ENCODE peak calls at places on chromosomes 1 and 21, in seven cellular contexts. Q is WERI-Rb-1, F is ovary, G is fibroblast of lung, L is hepatocyte, S is neural progenitor cell, P is PC-3. W is an unnamed sample.
A peak's percentile ranks its signal among the peaks of the same experiment; 100 is the strongest.

GRCh38 chr1:22437573-22437972 is 14.1 kb upstream of the ZBTB40 start:
- DNase-seq in Q (no peak), F (no peak), G (no peak), L (no peak), S (no peak), P (no peak), W (no peak)

GRCh38 chr1:65882091-65882490 is 89.4 kb downstream of the PDE4B start:
- DNase-seq in Q (no peak), F (no peak), G (no peak), L (no peak), S (no peak), P (no peak), W (no peak)

GRCh38 chr1:109530457-109531204 is 9.0 kb upstream of the GPR61 start:
- DNase-seq in Q (peak; percentile 54), F (no peak), G (no peak), L (no peak), S (peak; percentile 57), P (no peak), W (peak; percentile 53)

GRCh38 chr21:42199488-42200463 is 19.2 kb upstream of the ABCG1 start:
- DNase-seq in Q (no peak), F (no peak), G (peak; percentile 44), L (peak; percentile 56), S (no peak), P (peak; percentile 49), W (no peak)

GRCh38 chr1:7587726-7588456 is 183.2 kb upstream of the VAMP3 start:
- DNase-seq in Q (no peak), F (no peak), G (no peak), L (no peak), S (no peak), P (no peak), W (no peak)

GRCh38 chr1:41379741-41380130 is 18.5 kb downstream of the FOXO6 start:
- DNase-seq in Q (no peak), F (no peak), G (no peak), L (no peak), S (no peak), P (no peak), W (peak; percentile 74)

GRCh38 chr1:223189903-223190724 is 47.1 kb upstream of the TLR5 start:
- DNase-seq in Q (no peak), F (no peak), G (peak; percentile 89), L (no peak), S (no peak), P (peak; percentile 98), W (no peak)

GRCh38 chr1:145908653-145909052 is 1.2 kb downstream of the ITGA10 start:
- DNase-seq in Q (peak; percentile 5), F (no peak), G (peak; percentile 27), L (no peak), S (no peak), P (no peak), W (no peak)

GRCh38 chr1:193322218-193322617 is 135.8 kb upstream of the B3GALT2 start:
- DNase-seq in Q (no peak), F (no peak), G (peak; percentile 89), L (no peak), S (no peak), P (peak; percentile 76), W (no peak)

GRCh38 chr1:48931571-48932251 is 155.0 kb upstream of the BEND5 start:
- DNase-seq in Q (no peak), F (no peak), G (peak; percentile 83), L (peak; percentile 13), S (no peak), P (peak; percentile 91), W (peak; percentile 70)

GRCh38 chr1:31583995-31584868 is 7.9 kb downstream of the TINAGL1 start:
- DNase-seq in Q (no peak), F (peak; percentile 95), G (no peak), L (peak; percentile 76), S (no peak), P (peak; percentile 35), W (peak; percentile 68)

GRCh38 chr1:31581821-31582810 is 5.8 kb downstream of the TINAGL1 start:
- DNase-seq in Q (no peak), F (no peak), G (no peak), L (no peak), S (no peak), P (peak; percentile 89), W (no peak)

GRCh38 chr1:31580891-31581603 is 4.7 kb downstream of the TINAGL1 start:
- DNase-seq in Q (no peak), F (no peak), G (no peak), L (no peak), S (no peak), P (no peak), W (no peak)

GRCh38 chr1:31584869-31585735 is 8.8 kb downstream of the TINAGL1 start:
- DNase-seq in Q (no peak), F (no peak), G (no peak), L (no peak), S (no peak), P (no peak), W (no peak)

DNA sequence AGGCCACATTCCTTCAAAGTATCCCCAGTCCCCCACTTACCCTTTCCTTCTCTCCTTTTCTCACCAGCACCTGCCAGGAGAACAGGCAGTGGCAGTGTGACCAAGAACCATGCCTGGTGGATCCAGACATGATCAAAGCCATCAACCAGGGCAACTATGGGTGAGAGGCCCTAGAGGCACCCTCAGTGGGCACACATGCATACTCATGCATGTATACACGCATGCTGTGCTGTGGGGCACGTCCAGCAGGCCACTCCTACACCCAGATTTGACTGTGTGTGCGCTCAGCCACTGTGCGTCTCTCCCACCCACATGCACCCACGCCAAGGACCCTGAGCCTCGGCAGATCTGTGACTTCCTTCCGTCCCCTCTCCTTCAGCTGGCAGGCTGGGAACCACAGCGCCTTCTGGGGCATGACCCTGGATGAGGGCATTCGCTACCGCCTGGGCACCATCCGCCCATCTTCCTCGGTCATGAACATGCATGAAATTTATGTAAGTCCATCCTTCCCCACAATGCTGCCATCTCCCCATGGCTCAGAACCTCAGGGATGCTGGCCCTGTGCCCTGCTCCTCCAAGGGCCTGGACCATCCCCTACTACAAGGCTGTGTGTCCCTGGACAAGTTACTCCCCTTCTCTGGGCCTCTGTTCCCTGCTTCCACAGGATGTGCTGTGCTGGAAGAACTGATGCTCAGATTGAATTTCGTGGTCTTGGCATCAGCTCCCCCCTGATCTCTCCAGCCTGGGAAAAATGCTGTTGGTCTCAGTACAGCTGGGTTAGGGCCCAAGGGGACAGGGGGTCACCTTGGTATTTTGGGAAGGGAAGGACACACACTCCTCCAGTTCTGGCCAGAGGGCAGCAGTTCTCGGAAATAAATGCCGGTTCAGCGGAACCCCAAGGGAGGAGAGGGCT is 7.0 kb downstream of the TINAGL1 start:
- DNase-seq in Q (no peak), F (peak; percentile 75), G (no peak), L (no peak), S (no peak), P (no peak), W (peak; percentile 72)
- H3K27ac ChIP-seq in Q (no peak overlapping the region), F (peak overlapping the region; percentile 85), G (no peak overlapping the region), L (no peak overlapping the region), S (no peak overlapping the region), P (peak overlapping the region; percentile 14), W (peak overlapping the region; percentile 93)

GRCh38 chr1:234998174-234998741 is 130.4 kb downstream of the TOMM20 start:
- DNase-seq in Q (no peak), F (no peak), G (peak; percentile 65), L (peak; percentile 86), S (no peak), P (peak; percentile 91), W (no peak)

GRCh38 chr1:234999513-234999940 is 129.1 kb downstream of the TOMM20 start:
- DNase-seq in Q (no peak), F (no peak), G (no peak), L (no peak), S (no peak), P (no peak), W (no peak)

GRCh38 chr1:234994411-234995295 is 134.0 kb downstream of the TOMM20 start:
- DNase-seq in Q (no peak), F (no peak), G (no peak), L (no peak), S (no peak), P (no peak), W (no peak)

GRCh38 chr1:234996245-234996757 is 132.3 kb downstream of the TOMM20 start:
- DNase-seq in Q (no peak), F (no peak), G (no peak), L (no peak), S (no peak), P (no peak), W (no peak)

DNA sequence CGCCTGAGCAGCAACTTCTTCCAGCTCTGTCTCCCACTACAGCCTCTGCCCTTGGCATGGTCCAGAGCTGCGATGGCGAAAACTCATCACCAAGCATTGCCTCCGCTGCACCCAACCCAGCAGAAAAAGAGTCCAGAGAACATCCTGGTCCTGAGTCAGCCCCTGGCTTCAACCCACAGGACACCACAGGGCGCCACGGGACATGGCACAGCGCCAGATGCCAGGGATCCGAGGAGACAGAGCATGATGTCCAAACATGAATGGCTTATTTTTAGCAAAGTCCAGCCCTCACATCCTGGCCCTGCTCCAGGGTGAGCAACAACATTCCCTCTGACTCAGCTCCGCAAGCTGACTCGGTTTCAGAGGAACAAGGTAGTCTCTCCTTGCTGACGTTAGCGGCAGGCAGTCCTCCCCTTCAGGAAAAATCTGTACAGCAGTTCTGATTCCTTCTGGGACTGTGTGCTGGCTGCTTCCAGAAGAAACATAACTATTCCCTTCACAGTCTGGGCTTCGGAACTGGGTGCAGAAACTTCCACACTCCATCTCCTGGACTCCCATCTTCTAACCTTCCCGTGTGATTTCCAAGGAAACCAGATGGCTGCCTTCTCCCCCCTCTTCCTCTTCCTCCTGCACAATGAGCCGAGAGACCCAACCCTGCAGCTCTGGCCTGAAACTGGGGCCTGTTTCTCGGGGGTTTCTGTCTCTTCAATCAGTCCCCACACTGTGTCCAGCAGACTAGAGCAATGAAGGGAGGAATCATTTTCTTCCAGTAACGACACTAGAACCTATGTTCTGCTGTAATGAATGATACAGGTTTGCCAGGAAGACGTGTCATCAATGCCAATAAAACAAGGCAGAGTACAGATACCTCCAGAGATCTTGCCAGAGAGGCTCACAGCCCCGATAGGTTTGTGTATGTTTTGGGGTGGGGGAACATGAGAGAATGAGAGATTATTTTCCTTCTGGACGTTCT is 131.2 kb downstream of the TOMM20 start:
- DNase-seq in Q (no peak), F (peak; percentile 94), G (peak; percentile 99), L (peak; percentile 87), S (no peak), P (peak; percentile 98), W (peak; percentile 99)
- TF ChIP-seq CTCF in Q (no peak), F (no peak), G (no peak), L (no peak), S (no peak), P (no peak), W (no peak)

DNA sequence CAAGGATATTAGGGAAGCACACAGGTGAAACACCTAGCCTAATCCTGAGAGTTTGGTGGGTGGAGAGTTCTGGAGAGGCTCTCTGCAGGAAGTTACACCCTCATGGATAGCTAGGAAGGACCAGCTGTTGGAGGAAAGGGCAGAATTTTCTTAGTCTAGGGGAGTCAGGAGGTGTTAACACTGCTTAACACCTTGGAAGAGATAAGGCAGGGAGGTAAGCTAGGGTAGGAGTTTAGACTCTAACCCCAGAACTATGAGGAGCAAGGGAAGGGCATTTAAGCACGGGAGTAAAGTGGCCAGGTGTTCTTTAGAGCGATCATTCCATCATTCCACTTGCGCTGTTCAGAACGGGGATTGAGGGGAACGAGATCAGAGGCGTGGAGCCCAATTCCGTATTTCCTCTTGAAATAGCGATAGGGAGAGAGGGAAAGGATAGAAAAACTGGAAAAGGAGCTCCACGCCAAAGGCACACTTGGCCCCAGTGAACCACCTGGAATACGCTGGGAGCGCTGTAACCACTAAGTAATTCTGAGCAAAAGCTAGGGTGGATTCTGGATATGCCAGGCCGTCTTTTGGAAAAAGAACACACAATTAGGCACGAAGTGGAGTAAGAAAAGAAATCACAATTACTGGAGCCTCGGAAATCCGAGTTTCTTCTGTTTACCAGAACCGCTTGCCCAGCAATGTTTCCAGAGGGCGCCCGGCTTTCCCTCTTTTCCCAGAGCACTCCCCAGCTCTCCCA is 1.5 kb upstream of the GPR137B start:
- DNase-seq in Q (no peak), F (no peak), G (no peak), L (no peak), S (no peak), P (no peak), W (no peak)
- H3K4me3 ChIP-seq in Q (peak overlapping the region; percentile 53), F (peak overlapping the region; percentile 73), G (peak overlapping the region; percentile 46), L (no peak overlapping the region), S (peak overlapping the region; percentile 75), P (peak overlapping the region; percentile 77), W (peak overlapping the region; percentile 99)

GRCh38 chr1:200128081-200128480 is 100.6 kb downstream of the NR5A2 start:
- DNase-seq in Q (no peak), F (no peak), G (no peak), L (peak; percentile 26), S (no peak), P (no peak), W (no peak)
- H3K27ac ChIP-seq in Q (no peak overlapping the region), F (no peak overlapping the region), G (no peak overlapping the region), L (no peak overlapping the region), S (no peak overlapping the region), P (no peak overlapping the region), W (no peak overlapping the region)

W was measured in ascending aorta.